ENCODE peak calls at places on chromosomes 5 and 9, in eight cellular contexts. One of them, this sample, is unnamed.

GRCh38 chr9:129225815-129226214 is 47.8 kb upstream of the IER5L start:
- DNase-seq in epithelial cell of proximal tubule: no peak
- DNase-seq in A673: peak; percentile 61
- DNase-seq in astrocyte of the spinal cord: peak; percentile 79
- DNase-seq in bronchial epithelial cell: peak; percentile 67
- DNase-seq in glutamatergic neuron: no peak
- DNase-seq in A549: peak; percentile 77
- DNase-seq in ascending aorta: no peak
- DNase-seq in this sample: peak; percentile 68

GRCh38 chr9:426976-427375 is 212.3 kb downstream of the DOCK8 start:
- DNase-seq in astrocyte of the spinal cord: no peak
- DNase-seq in glutamatergic neuron: no peak
- DNase-seq in A673: no peak
- DNase-seq in A549: no peak
- DNase-seq in ascending aorta: no peak
- DNase-seq in epithelial cell of proximal tubule: no peak
- DNase-seq in bronchial epithelial cell: no peak
- DNase-seq in this sample: no peak

GRCh38 chr5:143966280-143966679 is 154.3 kb downstream of the HMHB1 start:
- DNase-seq in epithelial cell of proximal tubule: no peak
- DNase-seq in A673: no peak
- DNase-seq in bronchial epithelial cell: no peak
- DNase-seq in ascending aorta: no peak
- DNase-seq in glutamatergic neuron: no peak
- DNase-seq in astrocyte of the spinal cord: no peak
- DNase-seq in A549: no peak
- DNase-seq in this sample: no peak

GRCh38 chr9:135655317-135656003 is 7.6 kb upstream of the LCN9 start:
- DNase-seq in astrocyte of the spinal cord: no peak
- DNase-seq in glutamatergic neuron: no peak
- DNase-seq in epithelial cell of proximal tubule: no peak
- DNase-seq in bronchial epithelial cell: no peak
- DNase-seq in A673: no peak
- DNase-seq in A549: no peak
- DNase-seq in ascending aorta: no peak
- DNase-seq in this sample: no peak

GRCh38 chr9:23379842-23380241 is 446.2 kb downstream of the ELAVL2 start:
- DNase-seq in A673: no peak
- DNase-seq in astrocyte of the spinal cord: no peak
- DNase-seq in bronchial epithelial cell: no peak
- DNase-seq in glutamatergic neuron: no peak
- DNase-seq in epithelial cell of proximal tubule: no peak
- DNase-seq in A549: no peak
- DNase-seq in ascending aorta: no peak
- DNase-seq in this sample: no peak

GRCh38 chr9:114504341-114505186 is 709 bp downstream of the WHRN start:
- DNase-seq in epithelial cell of proximal tubule: no peak
- DNase-seq in A549: peak; percentile 60
- DNase-seq in astrocyte of the spinal cord: peak; percentile 29
- DNase-seq in glutamatergic neuron: peak; percentile 73
- DNase-seq in ascending aorta: peak; percentile 67
- DNase-seq in bronchial epithelial cell: no peak
- DNase-seq in A673: peak; percentile 43
- DNase-seq in this sample: no peak

GRCh38 chr9:124210697-124211096 is 47.1 kb upstream of the NEK6 start:
- DNase-seq in A549: no peak
- DNase-seq in ascending aorta: no peak
- DNase-seq in glutamatergic neuron: no peak
- DNase-seq in astrocyte of the spinal cord: no peak
- DNase-seq in epithelial cell of proximal tubule: no peak
- DNase-seq in bronchial epithelial cell: peak; percentile 71
- DNase-seq in A673: no peak
- DNase-seq in this sample: no peak

GRCh38 chr5:143400541-143401252 is 2.8 kb downstream of the NR3C1 start:
- DNase-seq in astrocyte of the spinal cord: peak; percentile 60
- DNase-seq in ascending aorta: no peak
- DNase-seq in A549: peak; percentile 82
- DNase-seq in epithelial cell of proximal tubule: no peak
- DNase-seq in bronchial epithelial cell: peak; percentile 37
- DNase-seq in glutamatergic neuron: no peak
- DNase-seq in A673: no peak
- DNase-seq in this sample: peak; percentile 85

GRCh38 chr5:156330141-156330870 is 3.3 kb downstream of the SGCD start:
- DNase-seq in A673: no peak
- DNase-seq in glutamatergic neuron: no peak
- DNase-seq in bronchial epithelial cell: no peak
- DNase-seq in epithelial cell of proximal tubule: no peak
- DNase-seq in ascending aorta: no peak
- DNase-seq in A549: no peak
- DNase-seq in astrocyte of the spinal cord: no peak
- DNase-seq in this sample: no peak

GRCh38 chr9:26219961-26220360 is 541.7 kb upstream of the TUSC1 start:
- DNase-seq in epithelial cell of proximal tubule: no peak
- DNase-seq in bronchial epithelial cell: no peak
- DNase-seq in ascending aorta: no peak
- DNase-seq in A549: no peak
- DNase-seq in A673: peak; percentile 0
- DNase-seq in glutamatergic neuron: peak; percentile 34
- DNase-seq in astrocyte of the spinal cord: no peak
- DNase-seq in this sample: no peak

GRCh38 chr9:121863931-121864330 is 212.5 kb downstream of the DAB2IP start:
- DNase-seq in A549: no peak
- DNase-seq in A673: no peak
- DNase-seq in ascending aorta: no peak
- DNase-seq in epithelial cell of proximal tubule: no peak
- DNase-seq in glutamatergic neuron: no peak
- DNase-seq in bronchial epithelial cell: no peak
- DNase-seq in astrocyte of the spinal cord: no peak
- DNase-seq in this sample: no peak

GRCh38 chr5:170740586-170741205 is 42.8 kb upstream of the GABRP start:
- DNase-seq in glutamatergic neuron: no peak
- DNase-seq in A549: no peak
- DNase-seq in A673: no peak
- DNase-seq in astrocyte of the spinal cord: no peak
- DNase-seq in bronchial epithelial cell: no peak
- DNase-seq in epithelial cell of proximal tubule: no peak
- DNase-seq in ascending aorta: peak; percentile 34
- DNase-seq in this sample: no peak

GRCh38 chr5:1032011-1032410 is 23.4 kb downstream of the NKD2 start:
- DNase-seq in glutamatergic neuron: no peak
- DNase-seq in ascending aorta: no peak
- DNase-seq in epithelial cell of proximal tubule: no peak
- DNase-seq in A549: no peak
- DNase-seq in bronchial epithelial cell: no peak
- DNase-seq in A673: no peak
- DNase-seq in astrocyte of the spinal cord: no peak
- DNase-seq in this sample: no peak

GRCh38 chr5:137221914-137222313 is 277.2 kb downstream of the SPOCK1 start:
- DNase-seq in glutamatergic neuron: no peak
- DNase-seq in A549: no peak
- DNase-seq in epithelial cell of proximal tubule: no peak
- DNase-seq in ascending aorta: no peak
- DNase-seq in A673: no peak
- DNase-seq in astrocyte of the spinal cord: no peak
- DNase-seq in bronchial epithelial cell: no peak
- DNase-seq in this sample: no peak

GRCh38 chr9:113742471-113742870 is 133.6 kb upstream of the ZNF618 start:
- DNase-seq in A673: no peak
- DNase-seq in ascending aorta: no peak
- DNase-seq in epithelial cell of proximal tubule: no peak
- DNase-seq in astrocyte of the spinal cord: no peak
- DNase-seq in bronchial epithelial cell: no peak
- DNase-seq in glutamatergic neuron: no peak
- DNase-seq in A549: no peak
- DNase-seq in this sample: no peak

GRCh38 chr9:98176391-98177259 is 15.8 kb downstream of the CORO2A start:
- DNase-seq in bronchial epithelial cell: no peak
- DNase-seq in A549: no peak
- DNase-seq in glutamatergic neuron: peak; percentile 1
- DNase-seq in epithelial cell of proximal tubule: no peak
- DNase-seq in A673: no peak
- DNase-seq in astrocyte of the spinal cord: no peak
- DNase-seq in ascending aorta: no peak
- DNase-seq in this sample: no peak

GRCh38 chr9:27528278-27528885 is 1.2 kb downstream of the MOB3B start:
- DNase-seq in astrocyte of the spinal cord: peak; percentile 66
- DNase-seq in A673: no peak
- DNase-seq in epithelial cell of proximal tubule: no peak
- DNase-seq in bronchial epithelial cell: peak; percentile 79
- DNase-seq in glutamatergic neuron: peak; percentile 60
- DNase-seq in ascending aorta: peak; percentile 92
- DNase-seq in A549: no peak
- DNase-seq in this sample: peak; percentile 81

GRCh38 chr9:124045076-124045829 is 33.7 kb downstream of the LHX2 start:
- DNase-seq in bronchial epithelial cell: no peak
- DNase-seq in A549: no peak
- DNase-seq in glutamatergic neuron: no peak
- DNase-seq in epithelial cell of proximal tubule: no peak
- DNase-seq in ascending aorta: peak; percentile 77
- DNase-seq in A673: peak; percentile 46
- DNase-seq in astrocyte of the spinal cord: peak; percentile 24
- DNase-seq in this sample: peak; percentile 47

GRCh38 chr5:159051431-159052281 is 48.1 kb downstream of the EBF1 start:
- DNase-seq in glutamatergic neuron: peak; percentile 66
- DNase-seq in bronchial epithelial cell: no peak
- DNase-seq in ascending aorta: peak; percentile 78
- DNase-seq in astrocyte of the spinal cord: no peak
- DNase-seq in epithelial cell of proximal tubule: no peak
- DNase-seq in A549: no peak
- DNase-seq in A673: peak; percentile 22
- DNase-seq in this sample: no peak

GRCh38 chr5:159049844-159050318 is 49.8 kb downstream of the EBF1 start:
- DNase-seq in bronchial epithelial cell: peak; percentile 8
- DNase-seq in A673: peak; percentile 54
- DNase-seq in A549: peak; percentile 10
- DNase-seq in ascending aorta: no peak
- DNase-seq in glutamatergic neuron: no peak
- DNase-seq in epithelial cell of proximal tubule: no peak
- DNase-seq in astrocyte of the spinal cord: peak; percentile 78
- DNase-seq in this sample: peak; percentile 40

GRCh38 chr5:159052282-159053011 is 47.3 kb downstream of the EBF1 start:
- DNase-seq in bronchial epithelial cell: no peak
- DNase-seq in A549: no peak
- DNase-seq in epithelial cell of proximal tubule: no peak
- DNase-seq in glutamatergic neuron: peak; percentile 43
- DNase-seq in astrocyte of the spinal cord: no peak
- DNase-seq in A673: no peak
- DNase-seq in ascending aorta: no peak
- DNase-seq in this sample: no peak

GRCh38 chr5:159048298-159048697 is 51.4 kb downstream of the EBF1 start:
- DNase-seq in A549: peak; percentile 4
- DNase-seq in glutamatergic neuron: no peak
- DNase-seq in bronchial epithelial cell: no peak
- DNase-seq in astrocyte of the spinal cord: no peak
- DNase-seq in A673: no peak
- DNase-seq in ascending aorta: no peak
- DNase-seq in epithelial cell of proximal tubule: no peak
- DNase-seq in this sample: no peak

DNA sequence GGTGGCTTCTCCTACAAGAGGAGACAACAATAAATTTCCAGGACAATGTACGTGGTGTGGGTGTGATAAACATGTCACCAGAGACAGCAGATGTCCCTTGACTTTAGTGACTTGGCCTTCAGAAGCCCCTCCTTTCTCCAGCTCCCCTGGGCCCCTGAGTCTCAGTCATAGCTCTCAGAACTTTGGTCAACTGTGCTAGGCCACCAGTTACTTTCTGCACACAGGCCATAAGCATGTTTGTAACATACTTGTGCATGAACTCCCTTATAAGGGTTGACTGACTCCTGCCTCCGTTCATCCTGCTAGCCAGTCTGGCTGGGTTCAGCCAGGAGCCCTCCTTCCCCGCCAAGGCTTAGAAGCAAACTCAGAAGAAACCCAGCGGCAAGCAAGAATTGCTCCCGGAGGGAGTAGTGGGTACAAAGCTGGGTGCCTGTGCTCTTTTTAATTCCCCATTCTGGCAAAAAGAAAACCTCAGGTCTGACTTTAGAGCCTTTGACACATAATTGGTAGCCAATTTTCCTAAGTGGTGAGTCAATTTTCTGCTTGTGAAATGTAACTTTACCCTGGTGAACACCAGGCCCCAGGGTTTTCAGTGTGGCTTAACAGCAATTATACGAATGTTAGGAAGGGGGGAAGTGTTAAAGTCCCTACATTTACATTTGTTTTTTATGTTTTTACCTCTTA is 49.2 kb downstream of the EBF1 start:
- DNase-seq in glutamatergic neuron: peak; percentile 25
- DNase-seq in bronchial epithelial cell: no peak
- DNase-seq in epithelial cell of proximal tubule: no peak
- DNase-seq in A549: no peak
- DNase-seq in ascending aorta: peak; percentile 75
- DNase-seq in A673: peak; percentile 66
- DNase-seq in astrocyte of the spinal cord: peak; percentile 59
- DNase-seq in this sample: peak; percentile 41
- TF ChIP-seq CTCF in glutamatergic neuron: no peak
- TF ChIP-seq CTCF in bronchial epithelial cell: no peak
- TF ChIP-seq CTCF in epithelial cell of proximal tubule: no peak
- TF ChIP-seq CTCF in A549: no peak
- TF ChIP-seq CTCF in ascending aorta: no peak
- TF ChIP-seq CTCF in A673: no peak
- TF ChIP-seq CTCF in astrocyte of the spinal cord: no peak
- TF ChIP-seq CTCF in this sample: no peak

GRCh38 chr5:7881091-7881490 is 12.1 kb downstream of the MTRR start:
- DNase-seq in astrocyte of the spinal cord: no peak
- DNase-seq in ascending aorta: no peak
- DNase-seq in A549: no peak
- DNase-seq in bronchial epithelial cell: no peak
- DNase-seq in epithelial cell of proximal tubule: no peak
- DNase-seq in A673: no peak
- DNase-seq in glutamatergic neuron: no peak
- DNase-seq in this sample: no peak
- TF ChIP-seq CTCF in astrocyte of the spinal cord: no peak
- TF ChIP-seq CTCF in ascending aorta: no peak
- TF ChIP-seq CTCF in A549: no peak
- TF ChIP-seq CTCF in bronchial epithelial cell: no peak
- TF ChIP-seq CTCF in epithelial cell of proximal tubule: no peak
- TF ChIP-seq CTCF in A673: no peak
- TF ChIP-seq CTCF in glutamatergic neuron: no peak
- TF ChIP-seq CTCF in this sample: no peak

GRCh38 chr5:9851458-9851857 is 221.3 kb upstream of the TAS2R1 start:
- DNase-seq in astrocyte of the spinal cord: peak; percentile 92
- DNase-seq in bronchial epithelial cell: peak; percentile 36
- DNase-seq in A673: no peak
- DNase-seq in glutamatergic neuron: no peak
- DNase-seq in epithelial cell of proximal tubule: no peak
- DNase-seq in A549: peak; percentile 18
- DNase-seq in ascending aorta: no peak
- DNase-seq in this sample: peak; percentile 57
- TF ChIP-seq CTCF in astrocyte of the spinal cord: peak; percentile 55
- TF ChIP-seq CTCF in bronchial epithelial cell: peak; percentile 33
- TF ChIP-seq CTCF in A673: peak; percentile 10
- TF ChIP-seq CTCF in glutamatergic neuron: no peak
- TF ChIP-seq CTCF in epithelial cell of proximal tubule: peak; percentile 54
- TF ChIP-seq CTCF in A549: peak; percentile 17
- TF ChIP-seq CTCF in ascending aorta: no peak
- TF ChIP-seq CTCF in this sample: peak; percentile 6

DNA sequence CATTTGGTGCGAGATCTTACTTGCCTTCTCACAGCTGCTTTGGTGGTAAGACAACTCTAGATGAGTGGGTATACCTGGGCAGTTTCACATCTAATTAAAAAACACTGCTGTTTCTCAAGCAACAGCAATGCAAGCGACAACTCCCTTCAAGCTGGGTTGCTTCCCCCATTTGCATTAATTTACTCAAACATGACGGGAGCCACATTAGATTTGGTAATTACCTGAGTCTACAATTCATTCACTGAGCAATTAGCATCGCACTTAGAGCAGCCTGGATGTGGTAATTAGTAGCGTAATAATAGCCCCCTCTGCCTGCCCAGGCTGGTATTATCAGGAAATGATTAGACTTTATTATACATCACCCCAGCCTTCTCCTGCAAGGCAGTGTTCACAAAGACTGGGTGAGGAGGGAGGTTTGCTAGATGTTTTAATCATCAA is 73.4 kb downstream of the FBXO38 start:
- DNase-seq in ascending aorta: no peak
- DNase-seq in astrocyte of the spinal cord: no peak
- DNase-seq in A549: peak; percentile 12
- DNase-seq in epithelial cell of proximal tubule: no peak
- DNase-seq in glutamatergic neuron: peak; percentile 20
- DNase-seq in bronchial epithelial cell: peak; percentile 38
- DNase-seq in A673: peak; percentile 39
- DNase-seq in this sample: peak; percentile 60
- TF ChIP-seq CTCF in ascending aorta: no peak
- TF ChIP-seq CTCF in astrocyte of the spinal cord: peak; percentile 42
- TF ChIP-seq CTCF in A549: peak; percentile 42
- TF ChIP-seq CTCF in epithelial cell of proximal tubule: peak; percentile 68
- TF ChIP-seq CTCF in glutamatergic neuron: no peak
- TF ChIP-seq CTCF in bronchial epithelial cell: peak; percentile 50
- TF ChIP-seq CTCF in A673: peak; percentile 60
- TF ChIP-seq CTCF in this sample: peak; percentile 52

This sample was measured in MCF 10A.